ENCODE peak calls at places on chromosomes 12 and 14, in ten cellular contexts. C, F, Y, Q, K, B, G, W, O and R are unnamed samples.

GRCh38 chr12:57240926-57241555 is 9.9 kb downstream of the STAC3 start:
- DNase-seq in W (peak), C (no peak), B (no peak), Y (no peak), G (peak), F (no peak), O (no peak), K (peak), Q (no peak), R (no peak)

GRCh38 chr12:62191747-62192485 is 68.3 kb upstream of the USP15 start:
- DNase-seq in C (no peak), O (no peak), Y (no peak), B (no peak), W (no peak), Q (peak), G (peak), F (no peak), K (peak), R (no peak)

GRCh38 chr12:67348683-67349082 is 79.5 kb downstream of the CAND1 start:
- DNase-seq in O (no peak), Y (no peak), K (no peak), F (no peak), Q (no peak), W (no peak), G (no peak), B (no peak), C (no peak), R (no peak)

GRCh38 chr12:9372202-9372601 is 164.0 kb upstream of the PZP start:
- DNase-seq in C (no peak), O (peak), W (no peak), G (no peak), Q (peak), B (no peak), Y (no peak), F (no peak), K (no peak), R (no peak)

GRCh38 chr12:53750812-53751335 is 905 bp downstream of the CISTR start:
- DNase-seq in Q (no peak), K (no peak), B (no peak), G (no peak), Y (no peak), W (peak), C (no peak), F (no peak), O (no peak), R (peak)

GRCh38 chr12:23126794-23127193 is 501.8 kb downstream of the ETNK1 start:
- DNase-seq in G (no peak), O (no peak), Q (no peak), C (no peak), K (no peak), Y (no peak), F (no peak), B (no peak), W (no peak), R (no peak)

GRCh38 chr14:64746298-64747250 is 42.4 kb downstream of the PLEKHG3 start:
- DNase-seq in F (no peak), O (no peak), C (no peak), Y (no peak), Q (peak), G (no peak), W (no peak), B (no peak), K (no peak), R (no peak)

GRCh38 chr14:99667821-99668220 is 16.3 kb upstream of the CYP46A1 start:
- DNase-seq in Y (no peak), O (no peak), F (no peak), W (no peak), Q (no peak), C (no peak), G (no peak), B (no peak), K (no peak), R (no peak)

GRCh38 chr14:87430810-87431209 is 562.2 kb downstream of the GALC start:
- DNase-seq in O (no peak), Q (no peak), Y (no peak), B (no peak), W (no peak), F (no peak), G (no peak), C (no peak), K (no peak), R (no peak)

GRCh38 chr14:64465856-64466554 is 706 bp downstream of the AKAP5 start:
- DNase-seq in F (no peak), O (no peak), G (no peak), Q (peak), Y (no peak), C (no peak), K (no peak), W (no peak), B (no peak), R (no peak)

GRCh38 chr12:39619316-39619659 is 315 bp downstream of the ABCD2 start:
- DNase-seq in Y (no peak), C (no peak), Q (no peak), G (no peak), O (no peak), F (no peak), W (peak), B (no peak), K (no peak), R (no peak)

GRCh38 chr12:89073027-89073398 is 279.3 kb downstream of the DUSP6 start:
- DNase-seq in K (no peak), W (no peak), B (no peak), F (no peak), Q (peak), C (no peak), G (no peak), Y (no peak), O (no peak), R (no peak)

GRCh38 chr12:67520611-67521010 is 127.9 kb upstream of the DYRK2 start:
- DNase-seq in K (no peak), Y (no peak), B (no peak), G (no peak), W (no peak), F (no peak), Q (no peak), C (no peak), O (no peak), R (no peak)

GRCh38 chr12:8081921-8082577 is at the start of gene NECAP1:
- DNase-seq in Y (peak), Q (peak), K (peak), F (peak), O (peak), C (peak), G (peak), B (peak), W (peak), R (peak)

GRCh38 chr14:55425091-55425490 is 13.5 kb upstream of the ATG14 start:
- DNase-seq in Y (no peak), B (peak), C (no peak), W (no peak), K (no peak), F (no peak), O (no peak), G (no peak), Q (no peak), R (no peak)

GRCh38 chr12:54232790-54233189 is 44.0 kb upstream of the SMUG1 start:
- DNase-seq in C (no peak), Q (no peak), W (no peak), F (no peak), B (no peak), K (no peak), O (no peak), Y (no peak), G (no peak), R (no peak)

GRCh38 chr12:21643758-21644157 is 13.9 kb downstream of the LDHB start:
- DNase-seq in B (no peak), G (no peak), F (no peak), Y (no peak), C (no peak), W (no peak), K (no peak), O (no peak), Q (no peak), R (no peak)

GRCh38 chr12:55728932-55729591 is at the start of gene CD63:
- DNase-seq in B (peak), W (peak), O (peak), Y (peak), C (peak), F (no peak), Q (peak), G (peak), K (peak), R (peak)

GRCh38 chr14:24377660-24378059 is 9.7 kb downstream of the NFATC4 start:
- DNase-seq in Y (no peak), B (peak), W (no peak), K (no peak), G (no peak), Q (no peak), C (peak), O (no peak), F (no peak), R (no peak)
- TF ChIP-seq POLR2AphosphoS5 in Y (no peak), B (no peak), W (no peak), K (no peak), G (no peak), Q (no peak), C (no peak), O (no peak), F (no peak), R (no peak)

DNA sequence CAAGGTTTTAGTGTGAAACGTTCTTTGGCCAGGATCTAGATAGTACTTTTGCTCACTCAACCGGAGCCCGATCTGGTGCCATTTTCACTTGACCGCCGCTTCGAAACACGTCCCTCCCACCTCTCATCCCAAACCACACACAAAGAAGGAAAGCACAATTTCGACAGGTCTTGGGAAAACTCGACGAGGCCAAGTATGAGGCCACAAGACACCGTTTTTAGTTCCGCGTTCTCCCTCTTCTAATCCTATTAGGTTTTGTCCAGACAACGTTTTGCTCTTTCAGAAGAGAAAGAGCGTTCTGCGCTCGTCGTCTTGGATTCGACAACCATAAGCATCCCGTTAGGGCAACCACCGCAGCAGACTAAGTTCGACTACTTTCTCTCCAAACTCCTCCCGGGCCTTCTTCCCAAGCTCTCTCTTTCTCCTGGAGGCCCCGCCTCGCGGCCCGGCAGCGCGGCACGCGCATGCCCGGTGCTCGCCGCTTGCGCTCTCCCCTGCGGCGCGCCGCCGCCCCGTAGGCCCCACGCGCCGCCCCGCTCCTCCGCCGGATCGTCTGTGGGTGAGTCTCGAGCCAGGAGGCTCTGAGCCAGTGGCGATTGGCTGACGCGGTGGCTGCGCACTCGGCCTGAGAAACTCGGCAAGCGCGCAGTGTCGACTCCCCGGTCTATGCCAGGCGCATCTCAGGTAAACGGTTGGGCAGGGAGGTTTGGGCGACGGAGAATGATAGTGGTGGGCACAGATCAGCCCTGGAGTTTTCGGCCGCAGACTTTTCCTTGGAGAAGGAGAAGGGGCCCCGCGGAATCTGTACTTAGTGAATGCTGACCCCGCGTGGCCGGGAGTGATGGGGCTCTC is at the start of gene MIPOL1:
- DNase-seq in F (peak), Q (peak), Y (peak), O (peak), W (peak), G (peak), B (peak), C (peak), K (peak), R (no peak)
- TF ChIP-seq POLR2A in F (peak), Q (peak), Y (peak), O (no peak), W (peak), G (no peak), B (peak), C (no peak), K (no peak), R (no peak)

DNA sequence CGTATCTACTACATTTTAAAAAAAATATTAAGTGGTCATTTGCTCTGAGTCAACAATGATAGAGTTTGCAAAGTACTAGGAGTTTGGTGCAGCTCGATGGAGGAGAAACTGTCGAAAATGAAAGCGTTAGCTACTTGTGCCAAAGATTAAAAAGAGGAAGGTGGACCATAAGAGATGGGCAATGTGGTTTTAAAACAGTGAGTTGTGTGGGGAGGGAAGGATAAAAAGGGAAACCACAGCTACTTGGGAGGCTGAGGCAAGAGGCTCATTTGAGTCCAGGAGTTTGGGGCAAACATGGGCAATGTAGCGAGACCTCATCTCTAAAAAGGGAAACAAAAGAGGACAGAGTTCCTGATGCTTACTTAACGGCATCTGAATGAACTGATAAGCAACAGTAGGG is 18.2 kb upstream of the STRAP start:
- DNase-seq in G (no peak), F (no peak), W (no peak), B (no peak), Y (no peak), Q (no peak), C (no peak), O (no peak), K (no peak), R (no peak)
- TF ChIP-seq POLR2AphosphoS5 in G (no peak), F (no peak), W (no peak), B (no peak), Y (no peak), Q (no peak), C (no peak), O (no peak), K (no peak), R (no peak)

GRCh38 chr12:120719496-120720233 is 6.0 kb upstream of the ACADS start:
- DNase-seq in K (no peak), Q (no peak), B (no peak), W (no peak), C (peak), Y (no peak), O (no peak), G (no peak), F (no peak), R (no peak)
- TF ChIP-seq POLR2A in K (no peak), Q (no peak), B (no peak), W (no peak), C (no peak), Y (no peak), O (no peak), G (no peak), F (no peak), R (no peak)

DNA sequence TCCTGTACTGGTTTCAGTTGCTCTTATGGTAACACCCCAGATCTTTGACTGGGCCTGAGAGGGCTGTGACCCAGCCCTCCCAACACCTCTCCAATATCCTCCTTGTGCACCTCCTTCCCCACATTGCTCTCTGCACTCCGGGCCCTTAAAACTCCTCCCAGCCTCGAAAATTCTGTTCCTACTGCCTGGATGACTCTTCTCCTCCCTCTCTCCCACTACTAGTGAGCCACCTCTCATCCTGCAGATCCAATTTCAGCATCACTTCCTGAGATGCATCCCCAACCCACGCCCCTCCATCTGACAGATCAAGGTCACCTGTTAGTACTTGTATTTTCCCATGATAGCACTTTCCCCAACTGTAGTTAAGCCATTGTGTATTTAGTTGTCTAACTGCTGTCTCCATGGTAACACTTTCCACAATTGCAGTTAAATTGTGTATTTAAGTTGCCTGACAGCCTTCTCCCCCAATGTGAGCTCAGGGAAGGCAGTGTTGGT is 11.5 kb upstream of the NT5DC3 start:
- DNase-seq in B (no peak), K (no peak), W (no peak), F (no peak), G (no peak), C (no peak), O (no peak), Q (no peak), Y (no peak), R (no peak)
- TF ChIP-seq POLR2AphosphoS5 in B (no peak), K (no peak), W (no peak), F (no peak), G (no peak), C (no peak), O (no peak), Q (no peak), Y (no peak), R (no peak)

GRCh38 chr14:77032854-77033621 is 4.5 kb upstream of the IRF2BPL start:
- DNase-seq in Y (peak), C (peak), W (peak), G (peak), O (peak), K (peak), B (no peak), Q (peak), F (no peak), R (peak)
- TF ChIP-seq POLR2A in Y (peak), C (peak), W (peak), G (peak), O (peak), K (peak), B (no peak), Q (no peak), F (no peak), R (peak)

GRCh38 chr12:93109794-93110203 is 180.7 kb upstream of the EEA1 start:
- DNase-seq in C (no peak), G (no peak), W (no peak), B (no peak), O (no peak), Q (no peak), K (no peak), F (no peak), Y (no peak), R (no peak)
- TF ChIP-seq POLR2AphosphoS5 in C (no peak), G (peak), W (peak), B (no peak), O (peak), Q (no peak), K (no peak), F (no peak), Y (no peak), R (no peak)